ENCODE peak calls at places on chromosomes 13 and 19, in six cellular contexts. E is neuronal stem cell; R is lower leg skin; V is CD8-positive, alpha-beta memory T cell; B is astrocyte of the spinal cord; C is neural progenitor cell. U is an unnamed sample.

GRCh38 chr19:11324079-11324661 is 15.3 kb downstream of the RAB3D start:
- DNase-seq in E (no peak), R (peak; percentile 84), V (no peak), B (peak; percentile 88), C (no peak), U (peak; percentile 94)

GRCh38 chr13:34419025-34419424 is 523.0 kb upstream of the NBEA start:
- DNase-seq in E (no peak), R (no peak), V (no peak), B (no peak), C (no peak), U (no peak)

GRCh38 chr13:43057653-43058317 is 34.4 kb downstream of the DNAJC15 start:
- DNase-seq in E (no peak), R (no peak), V (peak; percentile 52), B (peak; percentile 92), C (peak; percentile 35), U (peak; percentile 5)

GRCh38 chr19:45848922-45849321 is 14.0 kb downstream of the SYMPK start:
- DNase-seq in E (no peak), R (no peak), V (peak; percentile 15), B (no peak), C (no peak), U (no peak)

GRCh38 chr19:34075661-34076091 is 96.6 kb upstream of the LSM14A start:
- DNase-seq in E (no peak), R (no peak), V (no peak), B (no peak), C (no peak), U (no peak)

GRCh38 chr19:13026478-13026999 is 31.3 kb downstream of the NFIX start:
- DNase-seq in E (no peak), R (no peak), V (no peak), B (no peak), C (no peak), U (peak; percentile 60)

GRCh38 chr19:17522988-17523872 is 11.8 kb downstream of the PGLS start:
- DNase-seq in E (no peak), R (peak; percentile 44), V (peak; percentile 64), B (no peak), C (no peak), U (no peak)

GRCh38 chr13:83666126-83666525 is 216.1 kb downstream of the SLITRK1 start:
- DNase-seq in E (no peak), R (no peak), V (no peak), B (peak; percentile 43), C (no peak), U (no peak)

GRCh38 chr19:50795665-50796073 is 5.5 kb downstream of the ACP4 start:
- DNase-seq in E (no peak), R (no peak), V (no peak), B (no peak), C (no peak), U (no peak)

GRCh38 chr19:13689050-13689449 is 75.3 kb upstream of the MRI1 start:
- DNase-seq in E (peak; percentile 14), R (no peak), V (no peak), B (no peak), C (peak; percentile 43), U (no peak)

GRCh38 chr13:106472621-106473020 is 62.8 kb downstream of the EFNB2 start:
- DNase-seq in E (no peak), R (no peak), V (no peak), B (no peak), C (no peak), U (peak; percentile 63)

GRCh38 chr19:28715157-28715556 is 497.8 kb downstream of the UQCRFS1 start:
- DNase-seq in E (no peak), R (no peak), V (no peak), B (no peak), C (no peak), U (no peak)

GRCh38 chr13:90564096-90564495 is 783.4 kb upstream of the MIR17HG start:
- DNase-seq in E (no peak), R (no peak), V (no peak), B (no peak), C (no peak), U (no peak)

GRCh38 chr19:51761696-51762095 is 716 bp downstream of the FPR2 start:
- DNase-seq in E (no peak), R (no peak), V (no peak), B (no peak), C (no peak), U (no peak)

GRCh38 chr19:45913874-45914830 is at the start of gene NANOS2:
- DNase-seq in E (peak; percentile 43), R (no peak), V (no peak), B (no peak), C (peak; percentile 84), U (no peak)

GRCh38 chr13:101903890-101904289 is 451.4 kb downstream of the ITGBL1 start:
- DNase-seq in E (no peak), R (no peak), V (no peak), B (no peak), C (no peak), U (no peak)

GRCh38 chr13:62626771-62627170 is 1211.1 kb upstream of the PCDH20 start:
- DNase-seq in E (no peak), R (no peak), V (no peak), B (no peak), C (peak; percentile 30), U (no peak)

GRCh38 chr19:29872224-29872731 is 60.5 kb downstream of the CCNE1 start:
- DNase-seq in E (peak; percentile 31), R (no peak), V (no peak), B (no peak), C (peak; percentile 81), U (peak; percentile 19)

GRCh38 chr13:35697281-35697680 is 220.8 kb upstream of the MAB21L1 start:
- DNase-seq in E (no peak), R (no peak), V (no peak), B (no peak), C (no peak), U (no peak)

GRCh38 chr13:103386341-103386740 is 320.1 kb upstream of the SLC10A2 start:
- DNase-seq in E (no peak), R (no peak), V (no peak), B (peak; percentile 84), C (no peak), U (peak; percentile 42)

GRCh38 chr19:51337861-51338562 is 3.9 kb downstream of the VSIG10L start:
- DNase-seq in E (no peak), R (no peak), V (peak; percentile 41), B (no peak), C (no peak), U (no peak)

GRCh38 chr19:43718627-43719377 is 2.9 kb downstream of the IRGC start:
- DNase-seq in E (no peak), R (no peak), V (no peak), B (no peak), C (no peak), U (no peak)

GRCh38 chr19:44111910-44112463 is 1.2 kb upstream of the ZNF225 start:
- DNase-seq in E (peak; percentile 57), R (no peak), V (no peak), B (peak; percentile 80), C (peak; percentile 84), U (peak; percentile 84)

GRCh38 chr19:56476671-56477428 is at the start of gene ZNF667:
- DNase-seq in E (peak; percentile 14), R (no peak), V (no peak), B (peak; percentile 54), C (peak; percentile 7), U (peak; percentile 42)

GRCh38 chr13:37870489-37870845 is 895 bp upstream of the TRPC4 start:
- DNase-seq in E (no peak), R (no peak), V (no peak), B (no peak), C (no peak), U (no peak)

GRCh38 chr13:37869506-37869755 is 141 bp downstream of the TRPC4 start:
- DNase-seq in E (peak; percentile 48), R (no peak), V (no peak), B (no peak), C (no peak), U (no peak)

GRCh38 chr13:37869756-37870488 is at the start of gene TRPC4:
- DNase-seq in E (peak; percentile 61), R (no peak), V (no peak), B (peak; percentile 74), C (peak; percentile 86), U (peak; percentile 75)

GRCh38 chr13:37868691-37869505 is 674 bp downstream of the TRPC4 start:
- DNase-seq in E (peak; percentile 31), R (no peak), V (no peak), B (peak; percentile 46), C (peak; percentile 71), U (no peak)

DNA sequence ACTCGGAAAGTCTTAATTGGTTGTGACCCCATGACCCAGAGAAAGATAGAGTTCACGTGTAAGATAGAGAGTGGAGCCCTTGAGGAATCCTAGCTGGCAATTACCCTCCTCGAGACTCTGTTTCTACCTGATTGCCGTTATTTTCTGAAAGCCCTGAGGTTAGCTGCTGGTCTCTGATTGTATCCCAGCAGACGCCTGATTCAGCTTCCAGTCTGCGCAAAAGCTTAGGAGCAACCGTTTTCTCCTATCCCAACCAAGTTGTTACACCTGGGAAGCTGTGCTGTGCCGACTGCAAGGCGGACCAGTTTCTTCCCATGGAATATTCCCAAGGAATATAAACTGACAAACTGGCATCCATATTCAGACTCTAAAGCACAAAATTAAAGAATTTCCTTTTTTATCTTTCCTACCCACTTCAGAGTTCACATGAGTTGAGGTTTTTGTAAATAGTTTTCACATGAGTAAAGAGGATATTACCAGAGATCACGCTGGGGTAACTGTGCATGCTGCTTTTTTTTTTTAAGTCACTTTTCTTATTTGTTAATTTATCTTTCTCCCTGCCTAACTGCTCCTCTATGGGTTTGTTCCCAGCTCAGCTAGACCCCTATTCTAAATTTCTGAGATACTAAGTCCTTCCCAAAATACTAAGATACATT is 1.5 kb upstream of the TRPC4 start:
- DNase-seq in E (no peak), R (no peak), V (no peak), B (peak; percentile 88), C (peak; percentile 61), U (peak; percentile 52)
- H3K4me3 ChIP-seq in E (no peak overlapping the region), R (no peak overlapping the region), V (no peak overlapping the region), B (peak overlapping the region; percentile 70), C (peak overlapping the region; percentile 94), U (no peak overlapping the region)

GRCh38 chr13:98751397-98752110 is 918 bp downstream of the SLC15A1 start:
- DNase-seq in E (no peak), R (no peak), V (no peak), B (peak; percentile 13), C (peak; percentile 43), U (peak; percentile 21)
- H3K4me3 ChIP-seq in E (no peak overlapping the region), R (peak overlapping the region; percentile 7), V (no peak overlapping the region), B (peak overlapping the region; percentile 10), C (peak overlapping the region; percentile 57), U (no peak overlapping the region)

GRCh38 chr19:1159864-1160595 is 14.0 kb downstream of the SBNO2 start:
- DNase-seq in E (no peak), R (no peak), V (no peak), B (no peak), C (no peak), U (no peak)
- H3K4me3 ChIP-seq in E (no peak overlapping the region), R (no peak overlapping the region), V (no peak overlapping the region), B (no peak overlapping the region), C (no peak overlapping the region), U (no peak overlapping the region)

GRCh38 chr19:6611441-6611852 is 20.5 kb upstream of the CD70 start:
- DNase-seq in E (no peak), R (no peak), V (no peak), B (no peak), C (no peak), U (peak; percentile 40)
- H3K4me3 ChIP-seq in E (no peak overlapping the region), R (no peak overlapping the region), V (no peak overlapping the region), B (no peak overlapping the region), C (no peak overlapping the region), U (no peak overlapping the region)

U was measured in epithelial cell of esophagus.